ENCODE peak calls at places on chromosome 6, in four cellular contexts. W is stomach, V is psoas muscle, Q is aorta. A is an unnamed sample.
A peak's percentile ranks its signal among the peaks of the same experiment; 100 is the strongest.

GRCh38 chr6:129601323-129601722 is 108.7 kb downstream of the ARHGAP18 start:
- DNase-seq in V (no peak), Q (no peak), W (no peak), A (no peak)

GRCh38 chr6:48068326-48069191 is 42.4 kb downstream of the PTCHD4 start:
- DNase-seq in W (no peak), Q (peak; percentile 72), V (peak; percentile 7), A (no peak)

GRCh38 chr6:43966374-43966658 is 160.9 kb downstream of the MRPL14 start:
- DNase-seq in V (no peak), W (no peak), Q (no peak), A (no peak)

GRCh38 chr6:127570739-127571389 is 6.1 kb upstream of the C6orf58 start:
- DNase-seq in V (no peak), Q (no peak), W (no peak), A (no peak)

GRCh38 chr6:51350308-51350904 is 531.7 kb downstream of the TFAP2B start:
- DNase-seq in V (no peak), W (no peak), Q (no peak), A (no peak)

GRCh38 chr6:100592929-100593328 is 128.2 kb upstream of the SIM1 start:
- DNase-seq in W (no peak), V (no peak), Q (no peak), A (no peak)

GRCh38 chr6:134185277-134185676 is 132.6 kb downstream of the SGK1 start:
- DNase-seq in V (no peak), Q (no peak), W (no peak), A (no peak)

GRCh38 chr6:154622618-154623336 is 110.4 kb upstream of the SCAF8 start:
- DNase-seq in Q (no peak), V (no peak), W (peak; percentile 84), A (no peak)

GRCh38 chr6:42022755-42023384 is 27.5 kb upstream of the TAF8 start:
- DNase-seq in V (no peak), W (no peak), Q (peak; percentile 31), A (no peak)

GRCh38 chr6:28742668-28743270 is 181.0 kb downstream of the TRIM27 start:
- DNase-seq in W (no peak), V (no peak), Q (no peak), A (no peak)

GRCh38 chr6:117399924-117400323 is 25.8 kb downstream of the ROS1 start:
- DNase-seq in W (no peak), V (no peak), Q (no peak), A (no peak)

GRCh38 chr6:87151786-87152527 is 3.4 kb upstream of the ZNF292 start:
- DNase-seq in Q (peak; percentile 90), W (peak; percentile 69), V (peak; percentile 74), A (peak; percentile 67)

GRCh38 chr6:29602564-29603361 is 17.8 kb downstream of the OR2H2 start:
- DNase-seq in V (no peak), W (no peak), Q (no peak), A (no peak)

GRCh38 chr6:19795211-19795610 is 42.0 kb upstream of the ID4 start:
- DNase-seq in Q (no peak), W (no peak), V (no peak), A (no peak)

GRCh38 chr6:6004147-6004995 is 2.4 kb downstream of the NRN1 start:
- DNase-seq in W (no peak), Q (peak; percentile 71), V (no peak), A (no peak)

GRCh38 chr6:49986551-49986950 is 17.1 kb upstream of the DEFB113 start:
- DNase-seq in W (no peak), V (no peak), Q (no peak), A (no peak)

GRCh38 chr6:36387440-36388303 is at the start of gene ETV7:
- DNase-seq in W (peak; percentile 63), V (peak; percentile 25), Q (peak; percentile 81), A (peak; percentile 27)

GRCh38 chr6:37442416-37443218 is 9.6 kb downstream of the CMTR1 start:
- DNase-seq in Q (no peak), W (no peak), V (no peak), A (no peak)

GRCh38 chr6:14274016-14274415 is 156.4 kb downstream of the CD83 start:
- DNase-seq in Q (no peak), V (no peak), W (no peak), A (no peak)

GRCh38 chr6:134706153-134706552 is 243.7 kb downstream of the ALDH8A1 start:
- DNase-seq in V (no peak), W (no peak), Q (no peak), A (no peak)

GRCh38 chr6:134520181-134521115 is 202.5 kb upstream of the SGK1 start:
- DNase-seq in W (no peak), V (no peak), Q (no peak), A (no peak)

GRCh38 chr6:94130458-94130857 is 711.1 kb upstream of the EPHA7 start:
- DNase-seq in W (no peak), Q (no peak), V (no peak), A (no peak)

GRCh38 chr6:134502614-134503541 is 185.0 kb upstream of the SGK1 start:
- DNase-seq in Q (no peak), W (peak; percentile 61), V (no peak), A (no peak)

GRCh38 chr6:40714576-40715500 is 127.7 kb upstream of the LRFN2 start:
- DNase-seq in V (no peak), W (peak; percentile 77), Q (no peak), A (no peak)

GRCh38 chr6:39882567-39882953 is 51.7 kb downstream of the MOCS1 start:
- DNase-seq in W (no peak), Q (peak; percentile 90), V (peak; percentile 48), A (no peak)

GRCh38 chr6:18101271-18101670 is 21.2 kb downstream of the NHLRC1 start:
- DNase-seq in Q (no peak), V (no peak), W (no peak), A (no peak)

GRCh38 chr6:82251942-82252341 is 4.4 kb upstream of the IBTK start:
- DNase-seq in W (no peak), V (no peak), Q (no peak), A (no peak)

GRCh38 chr6:158043586-158044524 is 62.2 kb downstream of the SYNJ2 start:
- DNase-seq in V (peak; percentile 78), Q (peak; percentile 91), W (peak; percentile 55), A (no peak)

GRCh38 chr6:56222509-56222908 is 24.9 kb downstream of the COL21A1 start:
- DNase-seq in W (no peak), V (no peak), Q (no peak), A (no peak)

GRCh38 chr6:12992770-12993169 is 276.2 kb downstream of the PHACTR1 start:
- DNase-seq in Q (no peak), W (no peak), V (no peak), A (no peak)

GRCh38 chr6:3237761-3238662 is 10.6 kb upstream of the TUBB2B start:
- DNase-seq in V (no peak), W (no peak), Q (no peak), A (no peak)

GRCh38 chr6:39791311-39791710 is 865 bp upstream of the DAAM2 start:
- DNase-seq in Q (no peak), V (no peak), W (no peak), A (no peak)

DNA sequence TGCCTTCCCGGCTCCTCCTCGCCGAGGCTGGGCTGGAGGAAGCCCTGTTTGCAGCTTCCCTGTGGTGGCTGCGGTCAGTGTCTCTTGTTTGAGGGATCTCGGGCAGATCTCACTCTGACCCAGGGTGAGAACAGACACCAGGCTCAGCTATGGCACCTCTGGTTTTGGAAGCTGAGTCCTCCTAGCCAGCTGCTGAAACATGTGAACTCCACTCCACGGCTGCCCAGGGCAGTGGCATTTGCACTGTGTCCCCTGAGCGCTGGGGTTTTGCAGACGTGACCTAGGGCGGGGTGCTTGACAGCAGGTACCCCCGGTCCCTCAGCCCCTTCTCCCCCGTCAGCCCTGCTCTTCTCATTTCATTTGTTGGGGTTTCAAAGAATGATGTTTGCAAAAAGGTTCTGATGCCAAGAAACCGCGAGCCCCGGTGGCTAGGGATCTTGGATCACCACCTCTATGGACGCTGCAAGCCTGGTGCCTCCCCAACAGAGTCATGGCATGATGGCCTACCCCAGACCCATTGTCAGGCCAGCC is 55.0 kb upstream of the DACT2 start:
- DNase-seq in W (no peak), V (no peak), Q (peak; percentile 55), A (no peak)
- H3K9me3 ChIP-seq in W (no peaks in the 10 kb centered on the region), V (no peaks in the 10 kb centered on the region), Q (no peaks in the 10 kb centered on the region), A (no peaks in the 10 kb centered on the region)

GRCh38 chr6:161061576-161061975 is 70.0 kb downstream of the MAP3K4 start:
- DNase-seq in W (no peak), V (no peak), Q (no peak), A (no peak)
- H3K27ac ChIP-seq in W (no peak overlapping the region), V (no peak overlapping the region), Q (no peak overlapping the region), A (no peak overlapping the region)

DNA sequence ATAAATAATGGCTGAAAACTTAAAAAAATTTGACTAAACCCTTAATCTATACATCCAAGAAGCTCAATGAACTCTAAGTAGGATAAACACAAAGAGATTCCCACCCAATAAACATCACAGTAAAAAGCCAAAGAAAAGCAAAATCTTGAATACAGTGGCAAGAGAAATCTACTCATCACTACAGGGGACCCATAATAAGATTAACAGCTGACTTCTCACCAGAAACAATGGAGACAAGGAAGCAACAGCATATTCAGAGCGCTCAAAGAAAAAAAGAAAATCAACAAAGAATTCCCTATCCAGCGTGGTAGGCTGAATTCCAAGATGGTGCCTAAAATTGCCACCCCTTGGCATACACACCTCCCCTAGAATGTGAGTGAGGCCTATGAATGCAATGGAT is 18.6 kb downstream of the SNX3 start:
- DNase-seq in V (no peak), W (no peak), Q (no peak), A (no peak)
- H3K9me3 ChIP-seq in V (peaks cover 7% of the 10 kb centered on the region), W (no peaks in the 10 kb centered on the region), Q (no peaks in the 10 kb centered on the region), A (no peaks in the 10 kb centered on the region)

DNA sequence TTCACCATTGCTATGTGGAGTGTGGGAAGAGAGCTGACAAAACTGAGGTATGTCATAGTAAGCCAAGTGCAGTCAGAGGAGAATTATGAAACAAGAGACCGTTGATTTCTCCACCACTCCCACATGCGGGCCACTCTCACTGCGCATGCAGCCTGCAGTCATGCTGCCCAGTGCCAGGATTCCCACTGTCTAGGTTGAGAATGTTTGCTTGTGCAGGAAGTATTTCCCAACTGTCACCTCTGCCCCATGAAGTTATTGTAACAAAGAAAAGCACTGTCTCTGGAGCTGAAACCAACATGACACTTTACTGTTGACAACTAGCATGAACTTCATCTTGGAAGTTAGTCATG is 18.7 kb upstream of the SFT2D1 start:
- DNase-seq in Q (no peak), W (no peak), V (peak; percentile 61), A (no peak)
- H3K27ac ChIP-seq in Q (no peak overlapping the region), W (no peak overlapping the region), V (peak overlapping the region; percentile 49), A (no peak overlapping the region)

GRCh38 chr6:155916870-155917624 is 461.4 kb upstream of the NOX3 start:
- DNase-seq in Q (no peak), W (no peak), V (no peak), A (no peak)
- H3K9me3 ChIP-seq in Q (no peaks in the 10 kb centered on the region), W (no peaks in the 10 kb centered on the region), V (no peaks in the 10 kb centered on the region), A (no peaks in the 10 kb centered on the region)

DNA sequence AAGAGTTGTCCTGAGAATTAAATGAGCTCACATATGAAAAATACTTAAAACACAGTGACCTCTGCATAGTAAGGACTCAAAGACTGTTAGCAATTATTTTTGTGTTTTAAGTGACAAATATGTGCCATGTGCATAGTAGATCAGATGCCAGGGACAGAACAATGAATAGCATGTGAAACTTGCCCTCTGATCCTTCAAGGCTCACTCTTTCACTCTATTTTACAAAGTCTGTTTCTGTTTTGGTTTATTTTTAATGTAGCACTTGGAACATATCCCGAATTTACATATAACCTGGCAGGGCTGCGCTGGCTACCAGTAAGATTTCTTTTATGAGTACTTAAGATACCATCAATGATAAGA is 135.5 kb upstream of the TNFAIP3 start:
- DNase-seq in V (no peak), W (no peak), Q (no peak), A (no peak)
- H3K27ac ChIP-seq in V (no peak overlapping the region), W (peak overlapping the region; percentile 25), Q (no peak overlapping the region), A (no peak overlapping the region)

A was measured in CD4-positive, alpha-beta T cell.